ENCODE peak calls at places on chromosomes 4 and X, in five cellular contexts. S is body of pancreas; J is mesendoderm; Y is naive thymus-derived CD4-positive, alpha-beta T cell; C is dorsolateral prefrontal cortex. B is an unnamed sample.

GRCh38 chrX:10098235-10098819 is 58.4 kb upstream of the CLCN4 start:
- DNase-seq in S (no peak), J (no peak), Y (peak; percentile 53), C (no peak), B (no peak)

GRCh38 chr4:48780867-48781219 is 764 bp upstream of the FRYL start:
- DNase-seq in S (peak; percentile 62), J (no peak), Y (peak; percentile 40), C (no peak), B (peak; percentile 60)

GRCh38 chr4:118920247-118920646 is 31.6 kb downstream of the SYNPO2 start:
- DNase-seq in S (no peak), J (no peak), Y (no peak), C (no peak), B (no peak)

GRCh38 chrX:53284684-53285447 is 3.5 kb upstream of the IQSEC2 start:
- DNase-seq in S (peak; percentile 66), J (peak; percentile 64), Y (peak; percentile 27), C (peak; percentile 74), B (peak; percentile 71)

GRCh38 chrX:93660575-93660974 is 12.8 kb downstream of the NAP1L3 start:
- DNase-seq in S (no peak), J (no peak), Y (no peak), C (no peak), B (no peak)

GRCh38 chrX:121052122-121052521 is 4.7 kb downstream of the GLUD2 start:
- DNase-seq in S (no peak), J (no peak), Y (no peak), C (no peak), B (no peak)

GRCh38 chrX:154378059-154378798 is 866 bp upstream of the EMD start:
- DNase-seq in S (peak; percentile 71), J (no peak), Y (peak; percentile 58), C (peak; percentile 33), B (peak; percentile 61)

GRCh38 chr4:147103403-147103946 is 157.8 kb upstream of the TTC29 start:
- DNase-seq in S (no peak), J (no peak), Y (no peak), C (no peak), B (no peak)

GRCh38 chr4:112946127-112946526 is 103.3 kb upstream of the ANK2 start:
- DNase-seq in S (no peak), J (no peak), Y (no peak), C (no peak), B (no peak)

GRCh38 chrX:40462797-40463196 is 118.0 kb upstream of the ATP6AP2 start:
- DNase-seq in S (no peak), J (no peak), Y (no peak), C (no peak), B (no peak)

GRCh38 chr4:899556-899906 is 32.6 kb downstream of the GAK start:
- DNase-seq in S (no peak), J (no peak), Y (no peak), C (no peak), B (no peak)

GRCh38 chrX:72057331-72057730 is 74.4 kb downstream of the RTL5 start:
- DNase-seq in S (no peak), J (no peak), Y (no peak), C (no peak), B (no peak)

GRCh38 chr4:173191623-173192041 is 23.0 kb downstream of the GALNT7 start:
- DNase-seq in S (no peak), J (no peak), Y (no peak), C (no peak), B (no peak)

GRCh38 chrX:120477453-120477852 is 8.4 kb upstream of the LAMP2 start:
- DNase-seq in S (no peak), J (no peak), Y (no peak), C (no peak), B (no peak)

GRCh38 chr4:100738388-100739165 is 220.8 kb upstream of the EMCN start:
- DNase-seq in S (peak; percentile 14), J (peak; percentile 12), Y (no peak), C (no peak), B (peak; percentile 35)

GRCh38 chr4:7044415-7044930 is 1.3 kb downstream of the TADA2B start:
- DNase-seq in S (peak; percentile 49), J (no peak), Y (no peak), C (no peak), B (no peak)
- H3K27ac ChIP-seq in S (peak overlapping the region; percentile 96), J (no peak overlapping the region), Y (peak overlapping the region; percentile 85), C (no peak overlapping the region), B (peak overlapping the region; percentile 89)

DNA sequence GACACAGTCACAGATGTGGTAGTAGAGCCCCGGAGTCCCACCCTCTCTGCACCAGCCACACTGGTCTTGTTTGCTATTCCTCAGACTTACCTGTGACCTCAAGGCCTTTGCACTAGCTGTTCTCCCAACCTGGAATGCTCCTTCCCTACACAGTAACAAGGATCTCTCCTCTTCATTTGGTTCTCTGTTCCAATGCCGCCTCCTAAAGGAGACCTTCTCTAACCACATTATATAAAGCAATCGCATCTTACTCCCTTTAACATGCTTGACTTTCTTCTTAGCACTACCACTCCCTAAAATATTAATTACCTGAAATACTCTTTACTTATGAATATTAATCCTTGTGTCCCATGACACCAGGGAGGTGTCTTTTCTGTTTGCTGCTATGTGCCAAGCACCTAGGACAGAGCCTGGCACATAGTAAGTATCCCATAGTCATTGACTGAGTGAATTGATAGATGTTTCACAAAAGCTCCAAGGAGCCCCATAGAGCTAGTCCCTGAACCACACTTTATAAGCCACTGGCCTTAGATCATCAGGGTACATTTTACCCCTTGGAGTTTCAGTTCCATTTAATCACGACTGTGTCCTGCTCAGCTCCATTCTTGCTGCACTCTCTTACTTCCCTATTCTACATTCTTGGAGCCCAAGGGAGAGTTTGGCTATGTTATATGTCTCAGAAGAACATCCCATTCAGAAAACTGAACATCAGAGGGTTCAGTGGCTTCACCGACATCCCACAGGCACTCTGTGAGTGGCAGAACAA is 312.7 kb downstream of the RAB28 start:
- DNase-seq in S (no peak), J (peak; percentile 9), Y (no peak), C (no peak), B (no peak)
- H3K27ac ChIP-seq in S (no peak overlapping the region), J (no peak overlapping the region), Y (no peak overlapping the region), C (no peak overlapping the region), B (no peak overlapping the region)

DNA sequence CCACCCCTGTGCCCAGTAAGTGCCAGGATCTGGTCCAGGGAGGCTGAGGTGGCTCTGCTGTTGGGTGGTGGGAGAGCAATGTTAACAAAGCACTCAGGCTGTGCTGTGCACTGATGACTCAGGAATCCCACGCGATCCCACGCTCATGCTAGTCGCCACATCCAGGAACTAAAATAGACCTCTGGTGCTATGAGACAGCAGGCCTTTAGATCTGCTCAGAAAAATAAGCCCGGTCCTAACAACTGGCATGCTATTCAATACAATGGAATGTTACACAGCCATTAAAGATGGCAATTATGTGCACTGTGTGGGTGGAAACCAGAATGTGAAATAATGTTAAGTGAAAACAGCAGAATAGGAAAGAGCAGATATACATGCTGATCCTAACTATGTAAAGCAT is 26.0 kb downstream of the ARL13A start:
- DNase-seq in S (no peak), J (no peak), Y (no peak), C (no peak), B (no peak)
- H3K27ac ChIP-seq in S (no peak overlapping the region), J (no peak overlapping the region), Y (no peak overlapping the region), C (no peak overlapping the region), B (no peak overlapping the region)

GRCh38 chr4:123554819-123555499 is 158.4 kb downstream of the SPRY1 start:
- DNase-seq in S (no peak), J (no peak), Y (no peak), C (no peak), B (peak; percentile 11)

GRCh38 chr4:123555500-123556273 is 159.1 kb downstream of the SPRY1 start:
- DNase-seq in S (peak; percentile 97), J (peak; percentile 23), Y (no peak), C (no peak), B (peak; percentile 93)

GRCh38 chr4:123554263-123554662 is 157.7 kb downstream of the SPRY1 start:
- DNase-seq in S (no peak), J (no peak), Y (no peak), C (no peak), B (no peak)

GRCh38 chr4:123553279-123553678 is 156.7 kb downstream of the SPRY1 start:
- DNase-seq in S (no peak), J (no peak), Y (no peak), C (no peak), B (no peak)

GRCh38 chr4:123553733-123554132 is 157.1 kb downstream of the SPRY1 start:
- DNase-seq in S (no peak), J (peak; percentile 83), Y (no peak), C (no peak), B (no peak)
- H3K27ac ChIP-seq in S (no peak overlapping the region), J (peak overlapping the region; percentile 9), Y (no peak overlapping the region), C (no peak overlapping the region), B (peak overlapping the region; percentile 89)

GRCh38 chr4:53717064-53717549 is 125.8 kb upstream of the LNX1 start:
- DNase-seq in S (no peak), J (no peak), Y (no peak), C (no peak), B (no peak)

GRCh38 chr4:53713767-53714166 is 122.5 kb upstream of the LNX1 start:
- DNase-seq in S (no peak), J (no peak), Y (no peak), C (no peak), B (no peak)

GRCh38 chr4:53714377-53715140 is 123.3 kb upstream of the LNX1 start:
- DNase-seq in S (no peak), J (no peak), Y (no peak), C (no peak), B (no peak)

GRCh38 chr4:53716011-53716410 is 124.7 kb upstream of the LNX1 start:
- DNase-seq in S (no peak), J (no peak), Y (no peak), C (no peak), B (no peak)

DNA sequence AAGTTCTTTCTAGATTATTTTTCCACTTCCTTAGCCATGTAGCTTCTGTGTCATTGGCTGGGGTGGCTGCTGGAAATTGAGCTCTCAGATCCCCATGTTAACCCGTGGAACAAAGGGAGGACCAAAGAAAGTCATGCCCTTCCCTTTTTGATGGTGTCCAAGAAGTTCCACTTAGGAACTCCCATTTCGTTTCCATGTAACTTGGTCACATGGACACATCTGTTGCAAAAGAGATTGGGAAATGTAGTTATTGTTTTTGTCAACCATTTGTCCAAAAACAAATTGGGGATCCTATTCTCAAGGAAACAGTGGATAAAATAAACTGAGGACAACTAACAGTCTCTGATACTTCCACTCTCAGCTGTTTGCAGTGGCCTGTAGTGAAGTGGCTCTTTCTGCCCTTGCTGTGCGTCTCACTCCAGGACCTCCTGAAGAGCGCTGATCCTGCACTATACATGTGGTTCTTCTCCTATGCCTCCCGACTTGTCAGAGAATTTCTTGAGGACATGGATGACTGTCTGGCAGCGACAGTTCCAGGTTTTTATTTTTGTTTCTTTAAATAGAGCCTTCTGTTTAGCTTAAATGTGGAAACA is 125.3 kb upstream of the LNX1 start:
- DNase-seq in S (no peak), J (no peak), Y (no peak), C (no peak), B (no peak)
- H3K27ac ChIP-seq in S (no peak overlapping the region), J (no peak overlapping the region), Y (no peak overlapping the region), C (no peak overlapping the region), B (peak overlapping the region; percentile 41)

GRCh38 chr4:66863481-66863880 is 681.8 kb downstream of the CENPC start:
- DNase-seq in S (no peak), J (no peak), Y (no peak), C (no peak), B (no peak)
- H3K27ac ChIP-seq in S (no peak overlapping the region), J (no peak overlapping the region), Y (no peak overlapping the region), C (no peak overlapping the region), B (no peak overlapping the region)

B was measured in transverse colon.